ENCODE peak calls at places on chromosomes 4 and X, in six cellular contexts. N is lower lobe of right lung, Y is heart right ventricle, B is uterus, P is GM23248, H is ovary. D is an unnamed sample.

GRCh38 chrX:99461223-99461622 is 948.9 kb downstream of the PCDH19 start:
- DNase-seq in N (no peak), Y (no peak), B (no peak), P (no peak), H (no peak), D (no peak)

GRCh38 chrX:40552768-40553167 is 28.0 kb upstream of the ATP6AP2 start:
- DNase-seq in N (no peak), Y (no peak), B (no peak), P (peak; percentile 28), H (no peak), D (peak; percentile 5)

GRCh38 chrX:149092179-149092578 is 412.9 kb downstream of the IDS start:
- DNase-seq in N (no peak), Y (no peak), B (no peak), P (no peak), H (no peak), D (no peak)

GRCh38 chr4:156113138-156113537 is 159.5 kb upstream of the CTSO start:
- DNase-seq in N (no peak), Y (no peak), B (no peak), P (no peak), H (no peak), D (no peak)

GRCh38 chr4:2402053-2402452 is 16.4 kb downstream of the ZFYVE28 start:
- DNase-seq in N (peak; percentile 68), Y (peak; percentile 57), B (peak; percentile 68), P (peak; percentile 54), H (peak; percentile 70), D (no peak)

GRCh38 chr4:6727081-6727942 is 11.3 kb downstream of the BLOC1S4 start:
- DNase-seq in N (no peak), Y (no peak), B (no peak), P (peak; percentile 80), H (peak; percentile 50), D (peak; percentile 94)

GRCh38 chr4:3375688-3376087 is 66.1 kb upstream of the HGFAC start:
- DNase-seq in N (peak; percentile 42), Y (no peak), B (no peak), P (peak; percentile 97), H (no peak), D (peak; percentile 77)

GRCh38 chr4:13615162-13615561 is 12.4 kb downstream of the BOD1L1 start:
- DNase-seq in N (no peak), Y (no peak), B (no peak), P (no peak), H (no peak), D (no peak)

GRCh38 chrX:103773445-103773844 is 3.2 kb upstream of the PLP1 start:
- DNase-seq in N (no peak), Y (no peak), B (no peak), P (no peak), H (no peak), D (no peak)

GRCh38 chr4:139633661-139634060 is 32.0 kb upstream of the MGST2 start:
- DNase-seq in N (no peak), Y (peak; percentile 34), B (peak; percentile 51), P (peak; percentile 53), H (peak; percentile 20), D (no peak)

GRCh38 chr4:37662861-37663390 is 23.2 kb downstream of the RELL1 start:
- DNase-seq in N (no peak), Y (peak; percentile 68), B (no peak), P (no peak), H (no peak), D (peak; percentile 49)

GRCh38 chr4:128635939-128636551 is 173.5 kb upstream of the JADE1 start:
- DNase-seq in N (no peak), Y (no peak), B (no peak), P (peak; percentile 3), H (no peak), D (no peak)

GRCh38 chr4:158253350-158253980 is 43.2 kb downstream of the TMEM144 start:
- DNase-seq in N (no peak), Y (peak; percentile 70), B (peak; percentile 66), P (peak; percentile 80), H (peak; percentile 41), D (peak; percentile 45)

GRCh38 chr4:100289980-100290379 is 99.7 kb upstream of the DDIT4L start:
- DNase-seq in N (no peak), Y (no peak), B (no peak), P (peak; percentile 44), H (no peak), D (no peak)

GRCh38 chr4:8614365-8615193 is 22.0 kb downstream of the CPZ start:
- DNase-seq in N (no peak), Y (no peak), B (no peak), P (no peak), H (peak; percentile 10), D (no peak)

GRCh38 chr4:90798948-90799347 is 671.8 kb downstream of the CCSER1 start:
- DNase-seq in N (no peak), Y (no peak), B (no peak), P (no peak), H (no peak), D (no peak)

GRCh38 chr4:89258506-89258905 is 49.1 kb downstream of the GPRIN3 start:
- DNase-seq in N (no peak), Y (no peak), B (no peak), P (no peak), H (no peak), D (no peak)

GRCh38 chr4:166088576-166088975 is 215.5 kb downstream of the TLL1 start:
- DNase-seq in N (no peak), Y (no peak), B (no peak), P (no peak), H (no peak), D (no peak)

GRCh38 chrX:104432321-104432720 is 133.7 kb upstream of the IL1RAPL2 start:
- DNase-seq in N (no peak), Y (no peak), B (no peak), P (no peak), H (no peak), D (no peak)

DNA sequence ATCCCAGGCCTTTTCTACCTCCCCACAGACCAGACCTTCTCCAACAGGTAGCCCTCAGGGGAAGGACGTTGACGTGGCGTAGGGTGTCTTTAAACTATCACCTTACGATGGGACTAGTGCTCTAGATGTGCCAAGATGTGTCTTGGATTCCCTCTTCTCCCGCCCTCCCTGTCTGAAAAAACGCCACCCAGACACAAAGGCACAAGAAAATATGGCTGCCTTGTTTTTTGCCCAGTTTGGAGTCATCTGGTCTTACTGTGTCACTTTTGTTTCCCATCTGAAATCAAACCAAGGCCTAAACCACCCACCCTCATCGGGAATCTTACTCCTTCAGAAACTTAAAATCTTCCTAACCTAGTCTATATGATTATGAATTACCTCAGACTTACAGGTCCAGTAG is 235.4 kb downstream of the OR13H1 start:
- DNase-seq in N (no peak), Y (no peak), B (no peak), P (no peak), H (no peak), D (no peak)
- H3K4me3 ChIP-seq in N (no peak overlapping the region), Y (no peak overlapping the region), B (no peak overlapping the region), P (no peak overlapping the region), H (no peak overlapping the region), D (no peak overlapping the region)

GRCh38 chrX:119482041-119482440 is 13.8 kb downstream of the SLC25A5 start:
- DNase-seq in N (no peak), Y (no peak), B (no peak), P (no peak), H (no peak), D (no peak)
- H3K27ac ChIP-seq in N (peak overlapping the region; percentile 80), Y (peak overlapping the region; percentile 72), B (no peak overlapping the region), P (peak overlapping the region; percentile 26), H (no peak overlapping the region), D (no peak overlapping the region)

GRCh38 chr4:106401157-106401556 is 32.6 kb upstream of the GIMD1 start:
- DNase-seq in N (no peak), Y (no peak), B (no peak), P (no peak), H (no peak), D (no peak)
- H3K36me3 ChIP-seq in N (no peaks in the 10 kb centered on the region), Y (no peaks in the 10 kb centered on the region), B (no peaks in the 10 kb centered on the region), P (no peaks in the 10 kb centered on the region), H (no peaks in the 10 kb centered on the region), D (no peaks in the 10 kb centered on the region)

GRCh38 chrX:153245288-153245731 is 66.2 kb downstream of the MAGEA1 start:
- DNase-seq in N (no peak), Y (peak; percentile 4), B (no peak), P (no peak), H (no peak), D (no peak)
- H3K4me3 ChIP-seq in N (no peak overlapping the region), Y (no peak overlapping the region), B (no peak overlapping the region), P (no peak overlapping the region), H (no peak overlapping the region), D (no peak overlapping the region)

DNA sequence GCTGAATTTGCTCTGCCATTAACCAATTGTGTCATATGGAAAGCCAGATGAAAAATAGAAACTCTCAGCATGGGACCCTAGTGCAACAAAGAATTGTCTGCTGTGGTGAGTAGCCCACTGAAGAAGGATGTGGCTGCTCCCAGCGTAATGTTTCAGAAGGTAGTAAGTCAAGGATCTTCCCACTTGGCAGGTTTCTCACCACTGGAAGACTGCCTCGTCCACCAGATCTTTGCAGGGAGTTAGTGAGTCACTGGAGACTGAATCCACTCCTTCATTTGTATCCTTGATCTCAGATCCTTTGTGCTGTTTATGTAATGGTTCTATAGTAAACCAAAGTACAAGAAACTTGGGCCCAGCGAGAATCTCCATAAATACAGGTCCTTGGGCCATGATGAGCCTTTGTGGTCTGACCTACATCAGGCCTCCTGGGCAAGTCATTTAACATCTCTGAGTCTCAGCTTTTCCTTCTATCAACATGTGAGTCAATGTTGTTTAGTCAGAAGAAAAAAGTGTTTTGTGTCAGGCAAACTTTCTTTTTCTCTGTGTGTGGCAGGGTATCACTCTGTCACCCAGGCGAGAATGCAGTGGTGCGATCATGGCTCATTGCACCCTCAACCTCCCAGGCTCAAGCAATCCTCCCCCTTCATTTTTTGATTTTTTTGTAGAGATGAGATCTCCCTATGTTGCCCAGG is 78.0 kb upstream of the CCDC160 start:
- DNase-seq in N (no peak), Y (no peak), B (no peak), P (no peak), H (no peak), D (no peak)
- H3K27ac ChIP-seq in N (no peak overlapping the region), Y (no peak overlapping the region), B (no peak overlapping the region), P (no peak overlapping the region), H (no peak overlapping the region), D (no peak overlapping the region)

GRCh38 chrX:153963546-153963945 is 8.1 kb downstream of the HCFC1 start:
- DNase-seq in N (no peak), Y (no peak), B (no peak), P (no peak), H (no peak), D (no peak)
- H3K36me3 ChIP-seq in N (peaks cover 55% of the 10 kb centered on the region), Y (peaks cover 10% of the 10 kb centered on the region), B (no peaks in the 10 kb centered on the region), P (no peaks in the 10 kb centered on the region), H (no peaks in the 10 kb centered on the region), D (peaks cover 71% of the 10 kb centered on the region)

DNA sequence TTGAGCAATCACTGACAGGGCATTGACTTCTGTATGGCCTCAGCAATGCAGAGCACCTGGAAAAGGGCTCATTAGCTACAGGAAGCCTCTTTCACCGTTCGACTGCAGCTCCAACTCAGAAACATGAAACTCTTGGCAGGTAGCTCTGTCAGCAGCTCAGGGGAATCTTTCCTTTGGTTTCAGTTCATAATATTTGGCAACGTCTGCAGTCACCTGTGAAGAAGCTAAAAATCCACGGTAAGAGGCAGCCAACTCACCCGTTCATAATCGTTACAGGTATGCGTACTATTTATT is 354.9 kb downstream of the CAMK2D start:
- DNase-seq in N (no peak), Y (no peak), B (no peak), P (no peak), H (no peak), D (no peak)
- H3K4me3 ChIP-seq in N (no peak overlapping the region), Y (no peak overlapping the region), B (no peak overlapping the region), P (no peak overlapping the region), H (no peak overlapping the region), D (no peak overlapping the region)

D was measured in SJSA1.